ENCODE peak calls at places on chromosomes 12 and 14, in five cellular contexts. G is mucosa of descending colon, W is mammary epithelial cell, C is A549, I is SK-N-SH. K is an unnamed sample.

GRCh38 chr14:90495357-90496276 is 98.8 kb downstream of the CALM1 start:
- DNase-seq in C (peak; percentile 62), I (peak; percentile 28), W (peak; percentile 51), G (no peak), K (no peak)

GRCh38 chr12:125652689-125653088 is 587.5 kb downstream of the AACS start:
- DNase-seq in G (no peak), W (no peak), C (no peak), I (no peak), K (no peak)

GRCh38 chr12:6224550-6224949 is 24.4 kb downstream of the CD9 start:
- DNase-seq in I (no peak), G (peak; percentile 68), W (peak; percentile 86), C (no peak), K (no peak)

GRCh38 chr14:69643430-69644200 is 32.2 kb downstream of the SUSD6 start:
- DNase-seq in I (no peak), W (peak; percentile 98), C (peak; percentile 80), G (peak; percentile 80), K (no peak)

GRCh38 chr12:102883204-102883799 is 33.7 kb downstream of the PAH start:
- DNase-seq in W (peak; percentile 16), I (peak; percentile 70), C (peak; percentile 58), G (peak; percentile 62), K (peak; percentile 61)

GRCh38 chr12:101700299-101700820 is 2.9 kb downstream of the CHPT1 start:
- DNase-seq in G (no peak), W (no peak), C (no peak), I (no peak), K (no peak)

GRCh38 chr12:82942963-82943362 is 256.3 kb downstream of the TMTC2 start:
- DNase-seq in G (no peak), W (peak; percentile 26), C (no peak), I (no peak), K (no peak)

GRCh38 chr12:124734224-124734788 is 129.4 kb downstream of the SCARB1 start:
- DNase-seq in C (peak; percentile 62), W (no peak), G (no peak), I (no peak), K (no peak)

GRCh38 chr14:101004954-101005353 is 101.4 kb upstream of the RTL1 start:
- DNase-seq in I (no peak), G (no peak), W (no peak), C (no peak), K (no peak)

GRCh38 chr12:48991247-48992050 is 7.7 kb downstream of the DDN start:
- DNase-seq in W (no peak), I (no peak), C (no peak), G (no peak), K (no peak)

GRCh38 chr14:99734406-99735051 is 50.4 kb downstream of the CYP46A1 start:
- DNase-seq in W (no peak), C (no peak), G (peak; percentile 24), I (no peak), K (no peak)

GRCh38 chr12:56128669-56129209 is 672 bp downstream of the ESYT1 start:
- DNase-seq in C (no peak), W (peak; percentile 53), G (peak; percentile 65), I (peak; percentile 53), K (no peak)

GRCh38 chr14:69346710-69347109 is 51.4 kb downstream of the ERH start:
- DNase-seq in C (peak; percentile 40), I (peak; percentile 56), W (no peak), G (peak; percentile 65), K (no peak)

GRCh38 chr14:104891664-104892500 is 26.8 kb downstream of the CEP170B start:
- DNase-seq in I (peak; percentile 20), G (peak; percentile 27), C (no peak), W (no peak), K (no peak)

GRCh38 chr12:122527478-122527944 is 462 bp downstream of the KNTC1 start:
- DNase-seq in W (peak; percentile 35), G (no peak), I (peak; percentile 12), C (peak; percentile 42), K (no peak)

GRCh38 chr14:51807355-51807754 is 53.1 kb upstream of the GNG2 start:
- DNase-seq in G (no peak), I (no peak), C (no peak), W (no peak), K (no peak)

GRCh38 chr12:72268386-72268785 is 3.8 kb upstream of the TRHDE start:
- DNase-seq in I (no peak), C (no peak), G (no peak), W (no peak), K (no peak)

GRCh38 chr14:64973026-64973442 is 898 bp upstream of the RAB15 start:
- DNase-seq in G (no peak), I (no peak), C (no peak), W (no peak), K (no peak)

GRCh38 chr12:47744005-47744651 is 14.6 kb downstream of the RAPGEF3 start:
- DNase-seq in I (peak; percentile 51), G (peak; percentile 88), W (peak; percentile 73), C (peak; percentile 39), K (no peak)

GRCh38 chr14:23633160-23633701 is 2.9 kb upstream of the DHRS2 start:
- DNase-seq in C (no peak), G (no peak), W (no peak), I (peak; percentile 36), K (no peak)

GRCh38 chr12:50185975-50186663 is 18.9 kb upstream of the CERS5 start:
- DNase-seq in G (no peak), I (no peak), C (no peak), W (peak; percentile 62), K (no peak)

GRCh38 chr12:19850341-19851065 is 411.2 kb downstream of the AEBP2 start:
- DNase-seq in W (peak; percentile 37), G (no peak), C (no peak), I (no peak), K (no peak)

GRCh38 chr12:117538032-117538690 is 176.7 kb upstream of the NOS1 start:
- DNase-seq in I (no peak), C (peak; percentile 12), W (no peak), G (no peak), K (no peak)

GRCh38 chr14:68783408-68784297 is 9.2 kb downstream of the ZFP36L1 start:
- DNase-seq in C (peak; percentile 74), W (no peak), I (no peak), G (peak; percentile 52), K (peak; percentile 57)

GRCh38 chr14:32472512-32473472 is 143.7 kb downstream of the AKAP6 start:
- DNase-seq in W (peak; percentile 63), C (peak; percentile 6), G (no peak), I (no peak), K (no peak)

GRCh38 chr14:34013714-34014055 is 62.8 kb upstream of the EGLN3 start:
- DNase-seq in W (no peak), G (no peak), I (no peak), C (no peak), K (no peak)

GRCh38 chr12:34399631-34400422 is 377.5 kb downstream of the ALG10 start:
- DNase-seq in C (no peak), G (peak; percentile 13), W (no peak), I (peak; percentile 2), K (peak; percentile 34)

GRCh38 chr12:17278946-17279345 is 673.0 kb upstream of the LMO3 start:
- DNase-seq in C (no peak), G (no peak), W (no peak), I (no peak), K (no peak)

GRCh38 chr12:116376354-116377193 is 99.1 kb upstream of the MED13L start:
- DNase-seq in C (peak; percentile 95), I (peak; percentile 72), G (no peak), W (no peak), K (no peak)

GRCh38 chr12:2998789-2999264 is 39.6 kb downstream of the TEAD4 start:
- DNase-seq in C (no peak), G (no peak), W (no peak), I (no peak), K (peak; percentile 66)

GRCh38 chr14:95875831-95876768 is 532 bp upstream of the TUNAR start:
- DNase-seq in I (peak; percentile 87), W (no peak), C (no peak), G (no peak), K (no peak)
- H3K9me3 ChIP-seq in I (no peaks in the 10 kb centered on the region), W (no peaks in the 10 kb centered on the region), C (no peaks in the 10 kb centered on the region), G (no peaks in the 10 kb centered on the region), K (no peaks in the 10 kb centered on the region)

GRCh38 chr12:68237523-68238070 is 12.0 kb upstream of the IL26 start:
- DNase-seq in C (no peak), I (no peak), G (no peak), W (no peak), K (no peak)

GRCh38 chr12:68237068-68237467 is 11.5 kb upstream of the IL26 start:
- DNase-seq in C (no peak), W (no peak), I (no peak), G (no peak), K (no peak)

GRCh38 chr12:68234140-68234539 is 8.5 kb upstream of the IL26 start:
- DNase-seq in G (no peak), W (no peak), C (no peak), I (no peak), K (no peak)

GRCh38 chr12:68235576-68235975 is 10.0 kb upstream of the IL26 start:
- DNase-seq in W (no peak), G (no peak), C (no peak), I (no peak), K (no peak)

GRCh38 chr12:68236421-68237059 is 10.9 kb upstream of the IL26 start:
- DNase-seq in I (no peak), G (peak; percentile 23), C (no peak), W (peak; percentile 40), K (no peak)
- TF ChIP-seq CTCF in I (no peak), G (no peak), C (no peak), W (no peak), K (no peak)

GRCh38 chr14:54502602-54503001 is 7.1 kb upstream of the CGRRF1 start:
- DNase-seq in G (no peak), W (no peak), C (no peak), I (no peak), K (no peak)
- H3K9me3 ChIP-seq in G (no peaks in the 10 kb centered on the region), W (no peaks in the 10 kb centered on the region), C (no peaks in the 10 kb centered on the region), I (no peaks in the 10 kb centered on the region), K (no peaks in the 10 kb centered on the region)

GRCh38 chr14:58141893-58142292 is 10.1 kb downstream of the ARMH4 start:
- DNase-seq in W (no peak), C (no peak), G (no peak), I (no peak), K (no peak)
- TF ChIP-seq CTCF in W (no peak), C (no peak), G (no peak), I (no peak), K (no peak)